ENCODE peak calls at places on chromosomes 6 and 20, in eight cellular contexts. J, Z, N, L, P, C, Q and M are unnamed samples. For H3K36me3, the result is how much of the 10 kb centered on the place peaks cover.

GRCh38 chr20:61173966-61174725 is 77.9 kb upstream of the CDH4 start:
- DNase-seq in Q (no peak), P (no peak), N (no peak), J (no peak), Z (no peak), L (no peak), C (no peak), M (peak)

GRCh38 chr6:17972978-17973622 is 14.3 kb downstream of the KIF13A start:
- DNase-seq in L (no peak), C (no peak), Q (no peak), J (no peak), N (no peak), Z (no peak), P (no peak), M (no peak)

GRCh38 chr6:42914546-42914945 is 1.3 kb upstream of the PTCRA start:
- DNase-seq in L (no peak), Z (no peak), J (no peak), C (no peak), Q (no peak), P (no peak), N (no peak), M (peak)

GRCh38 chr6:44966449-44967091 is 361.6 kb upstream of the RUNX2 start:
- DNase-seq in P (peak), Z (no peak), J (no peak), Q (no peak), L (no peak), N (no peak), C (peak), M (peak)

GRCh38 chr6:161308075-161308655 is 34.3 kb upstream of the AGPAT4 start:
- DNase-seq in N (peak), L (no peak), J (no peak), P (no peak), Z (no peak), C (no peak), Q (no peak), M (no peak)

GRCh38 chr6:164109770-164110140 is 695.2 kb downstream of the QKI start:
- DNase-seq in J (peak), Q (no peak), N (peak), Z (no peak), C (no peak), L (no peak), P (no peak), M (peak)

GRCh38 chr6:37942606-37943376 is 123.3 kb downstream of the ZFAND3 start:
- DNase-seq in P (no peak), C (no peak), L (no peak), Q (no peak), N (no peak), J (no peak), Z (no peak), M (no peak)

GRCh38 chr6:101545171-101545570 is 151.7 kb downstream of the GRIK2 start:
- DNase-seq in C (no peak), Z (no peak), P (no peak), J (no peak), N (no peak), Q (no peak), L (no peak), M (peak)

GRCh38 chr6:158762787-158763439 is 56.3 kb downstream of the EZR start:
- DNase-seq in J (peak), Z (no peak), N (peak), C (no peak), Q (no peak), L (no peak), P (no peak), M (no peak)

GRCh38 chr20:32600681-32601237 is 15.6 kb upstream of the NOL4L start:
- DNase-seq in J (no peak), L (no peak), C (no peak), P (no peak), N (no peak), Z (no peak), Q (no peak), M (peak)

GRCh38 chr6:157428418-157429202 is 47.6 kb downstream of the ZDHHC14 start:
- DNase-seq in P (peak), J (no peak), Q (no peak), N (peak), C (peak), L (peak), Z (no peak), M (peak)

GRCh38 chr6:110492584-110492983 is 16.2 kb upstream of the SLC22A16 start:
- DNase-seq in Z (no peak), C (no peak), Q (no peak), L (no peak), P (no peak), J (no peak), N (no peak), M (no peak)

GRCh38 chr20:42788707-42789106 is 401.0 kb downstream of the PTPRT start:
- DNase-seq in Z (no peak), N (no peak), Q (no peak), J (no peak), L (no peak), C (no peak), P (no peak), M (no peak)

GRCh38 chr6:157329829-157330228 is 6.5 kb upstream of the TMEM242 start:
- DNase-seq in Z (no peak), Q (no peak), J (no peak), C (no peak), P (peak), N (no peak), L (no peak), M (peak)

GRCh38 chr6:132937466-132937906 is 123.1 kb downstream of the RPS12 start:
- DNase-seq in N (peak), Z (peak), Q (peak), C (peak), J (peak), P (peak), L (peak), M (peak)

DNA sequence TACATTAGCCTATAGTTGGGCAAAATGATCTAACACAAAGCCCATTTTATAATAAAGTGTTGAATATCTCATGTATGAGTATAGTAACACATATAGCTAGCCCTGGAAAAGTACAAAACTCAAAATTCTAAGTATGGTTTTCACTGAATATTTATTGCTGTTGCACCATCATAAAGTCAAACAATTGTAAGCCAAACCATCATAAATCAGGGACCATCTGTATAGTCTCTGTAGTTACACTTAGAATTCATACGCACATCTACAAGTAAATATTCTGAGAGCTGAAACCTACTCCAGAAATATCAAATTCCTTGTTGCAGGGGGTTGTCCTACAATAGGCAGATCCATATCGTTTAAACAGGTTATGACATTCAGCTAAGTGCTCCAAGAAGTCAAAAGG is 817.3 kb downstream of the BCKDHB start:
- DNase-seq in C (no peak), L (no peak), N (no peak), P (no peak), J (no peak), Q (no peak), Z (no peak), M (no peak)
- TF ChIP-seq EZH2phosphoT487 in C (no peak), L (no peak), N (no peak), P (no peak), J (no peak), Q (no peak), Z (no peak), M (no peak)

DNA sequence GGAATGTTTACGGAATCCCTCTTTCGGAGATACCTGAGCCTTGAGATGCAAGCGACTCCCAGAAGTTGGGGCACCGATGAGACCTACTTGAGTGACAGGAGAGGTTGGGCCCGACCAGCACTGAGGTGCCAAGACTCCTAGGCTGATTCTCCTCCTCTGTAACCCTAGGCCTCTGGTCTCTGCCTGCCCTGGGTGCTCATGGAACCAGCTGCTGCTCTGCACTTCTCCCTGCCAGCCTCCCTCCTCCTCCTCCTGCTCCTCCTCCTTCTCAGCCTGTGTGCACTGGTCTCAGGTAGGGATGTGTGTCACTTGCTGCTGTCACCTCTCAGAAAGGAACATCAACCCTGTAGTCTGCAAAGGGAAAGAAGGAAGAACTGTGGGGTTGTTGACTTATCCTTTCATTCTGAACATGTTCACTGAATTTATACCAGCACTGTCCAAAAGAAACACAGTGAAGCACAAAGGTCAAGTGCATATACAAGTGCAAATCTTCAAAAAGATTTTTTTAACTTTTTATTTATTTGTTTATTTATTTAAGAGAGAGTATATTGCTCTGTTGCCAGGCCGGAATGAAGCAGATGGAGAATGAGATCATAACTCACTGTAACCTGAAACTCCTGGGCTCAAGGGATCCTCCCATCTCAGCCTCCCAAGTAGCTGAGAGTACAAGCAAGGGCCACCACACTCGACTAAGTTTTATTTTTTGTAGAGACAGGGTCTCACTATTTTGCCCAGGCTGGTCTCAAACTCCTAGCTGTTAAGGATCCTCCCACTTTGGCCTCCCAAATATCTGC is 913 bp downstream of the BTN2A2 start:
- DNase-seq in L (peak), Z (peak), C (no peak), J (peak), Q (no peak), P (peak), N (peak), M (peak)
- H3K4me3 ChIP-seq in L (peak), Z (peak), C (peak), J (peak), Q (peak), P (peak), N (peak), M (peak)

GRCh38 chr20:47223896-47224295 is 132.6 kb downstream of the ZMYND8 start:
- DNase-seq in Q (no peak), N (no peak), L (no peak), Z (no peak), P (no peak), C (no peak), J (no peak), M (no peak)
- H3K36me3 ChIP-seq in Q (half or more), N (half or more), L (under half), Z (under half), P (under half), C (under half), J (half or more), M (under half)

GRCh38 chr6:167827062-167827587 is 414 bp downstream of the AFDN start:
- DNase-seq in J (peak), C (no peak), N (peak), Q (peak), P (peak), Z (no peak), L (no peak), M (peak)

GRCh38 chr6:167825059-167825758 is 1.5 kb upstream of the AFDN start:
- DNase-seq in Z (no peak), P (no peak), C (no peak), J (no peak), N (no peak), Q (no peak), L (peak), M (peak)

GRCh38 chr6:167827588-167828324 is 1.0 kb downstream of the AFDN start:
- DNase-seq in Q (peak), L (peak), Z (peak), N (peak), J (peak), C (no peak), P (peak), M (peak)

GRCh38 chr6:167825759-167826229 is 917 bp upstream of the AFDN start:
- DNase-seq in Q (peak), Z (no peak), C (peak), J (no peak), P (peak), L (peak), N (peak), M (peak)

DNA sequence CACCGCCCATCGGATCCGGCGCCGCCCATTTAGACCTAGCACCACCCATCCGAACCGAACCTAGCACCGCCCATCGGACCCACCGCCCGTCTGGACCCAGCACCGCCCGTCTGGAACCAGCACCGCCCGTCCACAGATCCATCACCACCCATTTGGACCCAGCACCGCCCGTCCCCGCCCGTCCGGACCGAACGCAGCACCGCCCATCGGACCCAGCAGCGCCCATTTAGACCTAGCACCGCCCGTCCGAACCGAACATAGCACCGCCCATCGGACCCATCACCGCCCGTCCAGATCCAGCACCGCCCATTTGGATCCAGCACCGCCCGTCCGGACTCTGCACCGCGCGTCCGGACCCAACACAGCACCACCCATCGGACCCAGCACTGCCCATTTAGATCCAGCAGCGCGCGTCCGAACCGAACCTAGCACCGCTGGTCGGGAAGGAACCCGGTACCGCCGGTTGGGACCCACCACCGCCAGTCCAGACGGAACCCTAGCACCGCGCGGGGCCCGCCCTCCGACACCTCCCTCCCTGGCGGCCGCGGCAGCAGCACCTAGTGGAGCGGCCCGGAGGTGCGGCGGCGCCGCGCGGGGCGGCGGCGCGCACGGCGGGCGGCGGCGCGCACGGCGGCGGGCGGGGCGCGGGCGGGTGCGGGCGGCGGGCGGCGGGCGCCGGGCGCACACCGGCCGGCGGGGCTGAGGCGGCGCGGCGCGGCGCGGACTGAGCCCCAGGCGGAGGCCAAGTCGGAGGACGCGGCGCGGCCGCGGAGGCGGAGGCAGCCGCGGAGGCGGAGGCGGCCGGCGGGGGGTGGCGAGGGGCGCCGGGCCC is at the start of gene AFDN:
- DNase-seq in L (peak), Z (peak), Q (peak), J (peak), P (peak), N (peak), C (no peak), M (peak)
- TF ChIP-seq EZH2phosphoT487 in L (no peak), Z (no peak), Q (no peak), J (no peak), P (no peak), N (no peak), C (no peak), M (no peak)

GRCh38 chr6:142950291-142950690 is 5.3 kb upstream of the HIVEP2 start:
- DNase-seq in J (no peak), N (no peak), Q (no peak), L (no peak), P (no peak), C (no peak), Z (no peak), M (no peak)
- H3K4me3 ChIP-seq in J (no peak), N (no peak), Q (no peak), L (no peak), P (no peak), C (no peak), Z (no peak), M (no peak)

GRCh38 chr20:37228656-37229055 is 33.0 kb downstream of the GHRH start:
- DNase-seq in L (no peak), Q (no peak), J (no peak), P (no peak), C (no peak), N (no peak), Z (no peak), M (no peak)
- H3K36me3 ChIP-seq in L (under half), Q (half or more), J (half or more), P (half or more), C (half or more), N (half or more), Z (under half), M (half or more)

GRCh38 chr20:51233345-51233744 is 210.4 kb upstream of the KCNG1 start:
- DNase-seq in Q (no peak), P (peak), C (no peak), Z (no peak), L (no peak), J (no peak), N (no peak), M (no peak)
- TF ChIP-seq EZH2phosphoT487 in Q (no peak), P (no peak), C (no peak), Z (no peak), L (no peak), J (no peak), N (no peak), M (no peak)

GRCh38 chr6:80009531-80009930 is 5.1 kb downstream of the TTK start:
- DNase-seq in N (no peak), C (no peak), Z (no peak), J (no peak), Q (no peak), L (no peak), P (no peak), M (no peak)
- H3K4me3 ChIP-seq in N (no peak), C (no peak), Z (no peak), J (no peak), Q (no peak), L (no peak), P (no peak), M (no peak)